ENCODE peak calls at places on chromosomes 12 and 14, in six cellular contexts. R is NT2/D1, D is A549, L is NB4, P is neural progenitor cell, Z is brain microvascular endothelial cell. T is an unnamed sample.

GRCh38 chr14:105709281-105710118 is 183.1 kb downstream of the TMEM121 start:
- DNase-seq in D (no peak), P (no peak), L (no peak), R (no peak), Z (no peak), T (no peak)

GRCh38 chr12:29226621-29227020 is 77.5 kb downstream of the FAR2 start:
- DNase-seq in Z (no peak), L (no peak), R (no peak), P (no peak), D (no peak), T (peak; percentile 30)

GRCh38 chr12:108478611-108479010 is 36.5 kb upstream of the FICD start:
- DNase-seq in L (peak; percentile 44), P (no peak), Z (no peak), R (no peak), D (no peak), T (no peak)

GRCh38 chr12:98439471-98440164 is 75.8 kb upstream of the TMPO start:
- DNase-seq in Z (peak; percentile 56), L (peak; percentile 87), R (no peak), P (no peak), D (no peak), T (peak; percentile 65)

GRCh38 chr14:48936352-48936751 is 649.8 kb downstream of the RPS29 start:
- DNase-seq in Z (peak; percentile 46), R (no peak), D (no peak), L (no peak), P (peak; percentile 26), T (peak; percentile 51)

GRCh38 chr14:44204061-44204815 is 302.8 kb downstream of the FSCB start:
- DNase-seq in R (no peak), Z (peak; percentile 20), P (no peak), D (no peak), L (no peak), T (no peak)

GRCh38 chr12:105076098-105076497 is 8.2 kb downstream of the ALDH1L2 start:
- DNase-seq in Z (peak; percentile 24), P (no peak), R (no peak), D (no peak), L (no peak), T (peak; percentile 93)

GRCh38 chr12:132561784-132562156 is 48.6 kb downstream of the LRCOL1 start:
- DNase-seq in Z (no peak), R (peak; percentile 28), L (peak; percentile 65), P (peak; percentile 74), D (peak; percentile 75), T (no peak)

GRCh38 chr12:124992874-124993567 is 424 bp upstream of the BRI3BP start:
- DNase-seq in Z (peak; percentile 6), D (peak; percentile 86), L (peak; percentile 98), P (peak; percentile 85), R (peak; percentile 93), T (no peak)

GRCh38 chr12:48542300-48542928 is 17.0 kb downstream of the OR8S1 start:
- DNase-seq in P (peak; percentile 45), Z (peak; percentile 6), L (peak; percentile 63), D (peak; percentile 21), R (peak; percentile 50), T (peak; percentile 11)

GRCh38 chr12:9113987-9114309 is 1.8 kb downstream of the A2M start:
- DNase-seq in Z (no peak), D (no peak), L (no peak), R (no peak), P (no peak), T (no peak)

GRCh38 chr12:120855823-120856589 is 48.2 kb downstream of the SPPL3 start:
- DNase-seq in D (no peak), P (no peak), R (no peak), Z (no peak), L (no peak), T (peak; percentile 34)

GRCh38 chr12:130571734-130572133 is 144.4 kb downstream of the RIMBP2 start:
- DNase-seq in Z (no peak), D (no peak), P (no peak), L (no peak), R (no peak), T (no peak)

GRCh38 chr12:79688376-79689040 is 2.3 kb downstream of the PAWR start:
- DNase-seq in L (no peak), Z (no peak), D (no peak), R (no peak), P (no peak), T (peak; percentile 30)

GRCh38 chr12:53459097-53459496 is 7.2 kb downstream of the PCBP2 start:
- DNase-seq in P (no peak), L (no peak), R (no peak), Z (no peak), D (no peak), T (no peak)

GRCh38 chr14:100780646-100781355 is 45.1 kb upstream of the MEG3 start:
- DNase-seq in D (no peak), P (no peak), R (no peak), Z (no peak), L (no peak), T (no peak)

GRCh38 chr14:101183376-101184103 is 280.0 kb upstream of the RTL1 start:
- DNase-seq in L (no peak), Z (no peak), D (no peak), P (peak; percentile 86), R (peak; percentile 27), T (no peak)

GRCh38 chr12:63846249-63846967 is 1.9 kb downstream of the SRGAP1 start:
- DNase-seq in P (no peak), L (no peak), Z (no peak), R (no peak), D (no peak), T (peak; percentile 34)

GRCh38 chr12:119148049-119148448 is 30.7 kb upstream of the HSPB8 start:
- DNase-seq in D (no peak), P (no peak), R (no peak), Z (no peak), L (no peak), T (no peak)

GRCh38 chr12:111993290-111994150 is 19.4 kb downstream of the TMEM116 start:
- DNase-seq in D (no peak), R (no peak), L (peak; percentile 63), P (no peak), Z (no peak), T (no peak)

GRCh38 chr12:132023658-132024057 is 73.9 kb downstream of the EP400 start:
- DNase-seq in L (no peak), D (no peak), P (no peak), R (no peak), Z (no peak), T (no peak)

GRCh38 chr12:1812650-1813302 is 7.6 kb upstream of the LRTM2 start:
- DNase-seq in R (no peak), P (no peak), Z (peak; percentile 55), L (peak; percentile 93), D (no peak), T (peak; percentile 28)

GRCh38 chr12:82411561-82412230 is 53.4 kb downstream of the METTL25 start:
- DNase-seq in Z (no peak), D (no peak), R (no peak), P (no peak), L (no peak), T (no peak)

GRCh38 chr12:9936597-9936996 is 4.4 kb upstream of the CLEC2A start:
- DNase-seq in D (no peak), Z (no peak), P (no peak), L (no peak), R (no peak), T (no peak)

GRCh38 chr12:30985814-30986452 is 59.4 kb downstream of the TSPAN11 start:
- DNase-seq in R (peak; percentile 82), Z (peak; percentile 50), D (peak; percentile 73), L (peak; percentile 56), P (peak; percentile 76), T (peak; percentile 53)

GRCh38 chr12:121568971-121569808 is 11.6 kb downstream of the KDM2B start:
- DNase-seq in Z (peak; percentile 40), P (no peak), L (no peak), D (no peak), R (no peak), T (peak; percentile 61)

GRCh38 chr14:90400904-90401561 is 4.2 kb downstream of the CALM1 start:
- DNase-seq in L (no peak), D (no peak), P (no peak), R (no peak), Z (no peak), T (no peak)
- H3K4me3 ChIP-seq in L (peak overlapping the region; percentile 58), D (no peak overlapping the region), P (no peak overlapping the region), R (no peak overlapping the region), Z (no peak overlapping the region), T (no peak overlapping the region)

GRCh38 chr14:95320076-95320895 is 578 bp upstream of the CLMN start:
- DNase-seq in P (no peak), L (no peak), D (no peak), R (no peak), Z (no peak), T (no peak)
- H3K4me3 ChIP-seq in P (peak overlapping the region; percentile 55), L (no peak overlapping the region), D (peak overlapping the region; percentile 99), R (peak overlapping the region; percentile 26), Z (peak overlapping the region; percentile 50), T (peak overlapping the region; percentile 49)

GRCh38 chr14:69485701-69486100 is 1.2 kb downstream of the PLEKHD1 start:
- DNase-seq in R (no peak), D (no peak), L (no peak), Z (no peak), P (no peak), T (no peak)

GRCh38 chr14:69483765-69484443 is 624 bp upstream of the PLEKHD1 start:
- DNase-seq in P (peak; percentile 78), Z (no peak), L (no peak), D (peak; percentile 33), R (no peak), T (peak; percentile 24)

GRCh38 chr14:69484444-69485113 is at the start of gene PLEKHD1:
- DNase-seq in L (no peak), D (peak; percentile 51), R (peak; percentile 25), Z (no peak), P (peak; percentile 80), T (no peak)

GRCh38 chr14:69487226-69487625 is 2.7 kb downstream of the PLEKHD1 start:
- DNase-seq in D (no peak), L (no peak), R (no peak), Z (no peak), P (peak; percentile 60), T (no peak)

GRCh38 chr14:69485261-69485660 is 733 bp downstream of the PLEKHD1 start:
- DNase-seq in R (no peak), L (no peak), P (no peak), D (no peak), Z (no peak), T (no peak)
- H3K4me3 ChIP-seq in R (peak overlapping the region; percentile 55), L (no peak overlapping the region), P (peak overlapping the region; percentile 45), D (peak overlapping the region; percentile 55), Z (no peak overlapping the region), T (no peak overlapping the region)

DNA sequence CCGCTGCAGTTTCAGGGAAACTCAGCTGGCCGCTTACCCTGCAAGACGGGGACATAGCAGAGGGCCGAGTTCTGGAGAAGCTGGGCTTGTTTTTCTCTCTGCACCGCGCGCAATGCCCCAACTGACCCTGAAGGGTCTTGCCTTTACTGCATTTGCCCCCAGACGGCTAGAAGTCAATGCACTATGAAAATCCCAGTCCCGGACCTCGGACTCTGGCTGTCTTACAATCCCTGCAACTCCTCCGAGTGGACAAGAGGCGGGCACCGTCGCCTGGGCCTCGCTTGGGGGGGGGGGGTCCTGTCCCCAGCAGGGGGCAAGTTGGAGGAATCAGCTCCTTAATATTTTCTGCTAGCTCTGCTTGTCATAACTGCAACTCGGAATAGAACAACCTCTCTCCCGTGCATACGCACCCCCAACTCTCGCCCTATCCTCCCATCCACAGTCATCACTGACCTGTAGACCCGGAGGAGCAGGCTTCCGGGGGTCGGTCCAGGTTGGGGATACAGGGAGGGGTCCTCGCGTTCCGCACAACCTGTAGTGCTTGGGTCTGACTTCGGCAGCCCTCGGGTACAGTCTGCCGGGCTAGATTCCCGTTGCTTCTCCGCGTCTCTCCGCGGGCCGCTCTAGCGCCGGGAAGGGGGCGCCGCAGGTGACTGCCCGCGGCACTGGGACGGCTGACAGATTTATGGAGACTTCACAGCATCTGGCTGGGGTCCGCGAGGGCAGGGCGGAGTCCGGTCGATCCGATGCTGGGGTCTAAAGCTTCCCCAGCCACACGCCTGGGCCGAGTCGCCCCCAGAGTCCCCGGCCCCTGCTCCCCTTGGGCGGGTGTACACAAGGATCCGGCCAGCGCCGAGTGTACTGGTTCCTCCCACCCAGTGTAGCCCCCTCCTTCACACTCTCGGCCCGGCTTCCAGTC is 3.3 kb upstream of the PAX9 start:
- DNase-seq in P (peak; percentile 46), D (no peak), L (no peak), R (no peak), Z (no peak), T (no peak)
- H3K4me3 ChIP-seq in P (peak overlapping the region; percentile 23), D (no peak overlapping the region), L (no peak overlapping the region), R (peak overlapping the region; percentile 21), Z (no peak overlapping the region), T (no peak overlapping the region)

T was measured in AG10803.